ENCODE peak calls at places on chromosomes 2 and 18, in five cellular contexts. One of them, this sample, is unnamed.

GRCh38 chr2:160715428-160715827 is 221.8 kb upstream of the RBMS1 start:
- DNase-seq in IMR-90: no peak
- DNase-seq in PC-3: no peak
- DNase-seq in HCT116: no peak
- DNase-seq in DND-41: no peak
- DNase-seq in this sample: peak

GRCh38 chr2:119109823-119110222 is 48.7 kb downstream of the C1QL2 start:
- DNase-seq in HCT116: no peak
- DNase-seq in IMR-90: no peak
- DNase-seq in DND-41: no peak
- DNase-seq in PC-3: no peak
- DNase-seq in this sample: no peak

GRCh38 chr2:112195167-112195766 is 57.1 kb downstream of the FBLN7 start:
- DNase-seq in PC-3: no peak
- DNase-seq in IMR-90: no peak
- DNase-seq in HCT116: no peak
- DNase-seq in DND-41: no peak
- DNase-seq in this sample: no peak

GRCh38 chr2:195559431-195559914 is 97.6 kb upstream of the SLC39A10 start:
- DNase-seq in HCT116: no peak
- DNase-seq in DND-41: peak
- DNase-seq in PC-3: peak
- DNase-seq in IMR-90: peak
- DNase-seq in this sample: peak

GRCh38 chr2:196336715-196337617 is 165.6 kb upstream of the STK17B start:
- DNase-seq in HCT116: no peak
- DNase-seq in IMR-90: peak
- DNase-seq in PC-3: peak
- DNase-seq in DND-41: peak
- DNase-seq in this sample: peak

GRCh38 chr2:233807215-233807865 is 29.2 kb downstream of the MROH2A start:
- DNase-seq in HCT116: no peak
- DNase-seq in DND-41: no peak
- DNase-seq in IMR-90: no peak
- DNase-seq in PC-3: peak
- DNase-seq in this sample: no peak

GRCh38 chr2:1407950-1408695 is 5.1 kb upstream of the TPO start:
- DNase-seq in PC-3: no peak
- DNase-seq in IMR-90: no peak
- DNase-seq in DND-41: no peak
- DNase-seq in HCT116: no peak
- DNase-seq in this sample: no peak

GRCh38 chr2:40128796-40129195 is 323.1 kb downstream of the SLC8A1 start:
- DNase-seq in HCT116: no peak
- DNase-seq in IMR-90: peak
- DNase-seq in DND-41: no peak
- DNase-seq in PC-3: no peak
- DNase-seq in this sample: no peak

GRCh38 chr2:181985632-181986205 is at the start of gene PPP1R1C:
- DNase-seq in IMR-90: no peak
- DNase-seq in HCT116: no peak
- DNase-seq in DND-41: no peak
- DNase-seq in PC-3: no peak
- DNase-seq in this sample: no peak

GRCh38 chr2:222736301-222736700 is 64.8 kb downstream of the MOGAT1 start:
- DNase-seq in PC-3: peak
- DNase-seq in HCT116: no peak
- DNase-seq in DND-41: no peak
- DNase-seq in IMR-90: peak
- DNase-seq in this sample: no peak

GRCh38 chr18:36828157-36828629 is 609 bp downstream of the TPGS2 start:
- DNase-seq in IMR-90: peak
- DNase-seq in DND-41: peak
- DNase-seq in HCT116: peak
- DNase-seq in PC-3: peak
- DNase-seq in this sample: peak

GRCh38 chr2:235394278-235394828 is 99.5 kb upstream of the AGAP1 start:
- DNase-seq in IMR-90: peak
- DNase-seq in DND-41: no peak
- DNase-seq in HCT116: peak
- DNase-seq in PC-3: peak
- DNase-seq in this sample: peak

GRCh38 chr2:220246356-220246755 is 618.9 kb downstream of the SLC4A3 start:
- DNase-seq in DND-41: no peak
- DNase-seq in IMR-90: peak
- DNase-seq in HCT116: no peak
- DNase-seq in PC-3: no peak
- DNase-seq in this sample: no peak

GRCh38 chr18:79791141-79791972 is 6.4 kb upstream of the KCNG2 start:
- DNase-seq in DND-41: no peak
- DNase-seq in PC-3: peak
- DNase-seq in HCT116: no peak
- DNase-seq in IMR-90: peak
- DNase-seq in this sample: peak

GRCh38 chr2:120395686-120396518 is 50.0 kb downstream of the INHBB start:
- DNase-seq in IMR-90: no peak
- DNase-seq in DND-41: no peak
- DNase-seq in HCT116: no peak
- DNase-seq in PC-3: peak
- DNase-seq in this sample: no peak

GRCh38 chr2:118014492-118014824 is 588 bp upstream of the CCDC93 start:
- DNase-seq in HCT116: no peak
- DNase-seq in PC-3: no peak
- DNase-seq in IMR-90: no peak
- DNase-seq in DND-41: no peak
- DNase-seq in this sample: no peak

GRCh38 chr18:8121942-8122480 is 487.2 kb upstream of the RAB12 start:
- DNase-seq in DND-41: no peak
- DNase-seq in PC-3: peak
- DNase-seq in HCT116: peak
- DNase-seq in IMR-90: peak
- DNase-seq in this sample: no peak

GRCh38 chr2:119248311-119248710 is 24.7 kb downstream of the STEAP3 start:
- DNase-seq in HCT116: no peak
- DNase-seq in DND-41: no peak
- DNase-seq in PC-3: no peak
- DNase-seq in IMR-90: peak
- DNase-seq in this sample: peak

GRCh38 chr2:224545884-224546644 is 39.1 kb downstream of the CUL3 start:
- DNase-seq in IMR-90: peak
- DNase-seq in PC-3: peak
- DNase-seq in DND-41: no peak
- DNase-seq in HCT116: no peak
- DNase-seq in this sample: peak

GRCh38 chr2:85112906-85113625 is 20.1 kb upstream of the TCF7L1 start:
- DNase-seq in IMR-90: peak
- DNase-seq in DND-41: no peak
- DNase-seq in PC-3: peak
- DNase-seq in HCT116: no peak
- DNase-seq in this sample: no peak
- H3K4me3 ChIP-seq in IMR-90: no peak
- H3K4me3 ChIP-seq in DND-41: no peak
- H3K4me3 ChIP-seq in PC-3: no peak
- H3K4me3 ChIP-seq in HCT116: no peak
- H3K4me3 ChIP-seq in this sample: no peak

DNA sequence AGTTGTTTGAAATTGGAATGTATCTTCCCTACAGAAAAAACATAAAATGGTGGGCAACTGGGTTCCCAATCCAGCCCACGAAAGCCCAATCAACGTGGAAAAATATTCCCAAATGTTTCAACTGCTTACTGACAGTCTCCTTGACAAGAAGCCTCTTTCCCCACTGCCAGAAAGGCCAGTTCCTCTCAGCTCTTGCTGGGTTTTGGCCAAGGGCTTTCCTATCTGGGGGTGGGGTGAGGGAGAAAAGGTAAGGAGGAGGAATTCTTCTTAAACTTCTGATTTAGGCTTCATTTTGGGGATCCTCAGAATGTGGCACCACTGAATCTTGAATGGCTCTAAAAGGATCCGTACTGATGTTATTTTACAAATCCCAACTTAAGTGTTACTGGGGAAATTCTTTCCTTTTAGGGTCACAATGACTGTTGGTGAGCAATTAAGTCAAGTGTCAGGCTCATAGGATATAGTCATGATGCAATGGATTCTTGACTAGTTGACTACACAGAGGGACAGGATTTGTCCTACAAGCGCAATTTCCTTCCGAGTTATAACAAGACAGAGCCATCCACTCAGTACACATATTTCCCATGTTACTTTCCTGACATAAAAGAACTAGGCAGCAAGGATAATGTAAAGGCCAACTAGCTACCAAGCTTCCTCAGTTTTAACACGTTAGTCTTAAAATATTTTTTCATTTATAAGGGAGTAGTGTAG is 73.6 kb downstream of the SPRED2 start:
- DNase-seq in HCT116: no peak
- DNase-seq in DND-41: no peak
- DNase-seq in IMR-90: peak
- DNase-seq in PC-3: no peak
- DNase-seq in this sample: no peak
- H3K9ac ChIP-seq in HCT116: no peak
- H3K9ac ChIP-seq in DND-41: no peak
- H3K9ac ChIP-seq in IMR-90: no peak
- H3K9ac ChIP-seq in PC-3: no peak
- H3K9ac ChIP-seq in this sample: no peak

DNA sequence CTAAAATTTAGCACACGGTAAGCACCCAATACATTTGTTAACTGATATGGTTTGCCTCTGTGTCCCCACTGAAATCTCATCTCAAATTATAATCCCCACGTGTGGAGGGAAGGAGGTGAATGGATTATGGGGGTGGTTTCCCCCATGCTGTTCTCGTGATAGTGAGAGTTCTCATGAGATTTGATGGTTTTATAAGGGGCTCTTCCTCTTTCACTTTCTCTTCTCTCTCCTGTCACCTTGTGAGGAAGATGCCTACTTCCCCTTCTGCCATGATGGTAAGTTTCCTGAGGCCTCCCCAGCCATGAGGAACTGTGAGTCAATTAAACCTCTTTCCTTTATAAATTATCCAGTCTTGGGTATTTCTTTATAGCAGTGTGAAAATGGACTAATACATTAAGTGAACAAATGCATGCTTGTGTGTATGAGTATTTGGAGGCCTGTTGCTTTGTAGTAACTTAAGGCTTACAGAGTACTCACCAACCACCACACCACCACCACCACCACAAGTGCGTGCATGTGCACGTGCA is 159.8 kb downstream of the MTX2 start:
- DNase-seq in PC-3: no peak
- DNase-seq in DND-41: no peak
- DNase-seq in IMR-90: no peak
- DNase-seq in HCT116: no peak
- DNase-seq in this sample: no peak
- H2AFZ ChIP-seq in PC-3: no peak
- H2AFZ ChIP-seq in DND-41: peak
- H2AFZ ChIP-seq in IMR-90: peak
- H2AFZ ChIP-seq in HCT116: no peak
- H2AFZ ChIP-seq in this sample: no peak

GRCh38 chr2:8867363-8867762 is 29.9 kb upstream of the KIDINS220 start:
- DNase-seq in DND-41: no peak
- DNase-seq in HCT116: no peak
- DNase-seq in PC-3: no peak
- DNase-seq in IMR-90: no peak
- DNase-seq in this sample: no peak
- H3K4me3 ChIP-seq in DND-41: no peak
- H3K4me3 ChIP-seq in HCT116: no peak
- H3K4me3 ChIP-seq in PC-3: no peak
- H3K4me3 ChIP-seq in IMR-90: no peak
- H3K4me3 ChIP-seq in this sample: no peak

GRCh38 chr2:68727698-68728375 is 6.8 kb upstream of the ARHGAP25 start:
- DNase-seq in DND-41: no peak
- DNase-seq in HCT116: no peak
- DNase-seq in IMR-90: peak
- DNase-seq in PC-3: peak
- DNase-seq in this sample: no peak
- H3K9ac ChIP-seq in DND-41: peak
- H3K9ac ChIP-seq in HCT116: no peak
- H3K9ac ChIP-seq in IMR-90: no peak
- H3K9ac ChIP-seq in PC-3: no peak
- H3K9ac ChIP-seq in this sample: no peak

GRCh38 chr2:134457765-134458202 is 203.9 kb downstream of the MGAT5 start:
- DNase-seq in PC-3: no peak
- DNase-seq in IMR-90: no peak
- DNase-seq in HCT116: no peak
- DNase-seq in DND-41: no peak
- DNase-seq in this sample: no peak
- H2AFZ ChIP-seq in PC-3: no peak
- H2AFZ ChIP-seq in IMR-90: no peak
- H2AFZ ChIP-seq in HCT116: no peak
- H2AFZ ChIP-seq in DND-41: no peak
- H2AFZ ChIP-seq in this sample: no peak

DNA sequence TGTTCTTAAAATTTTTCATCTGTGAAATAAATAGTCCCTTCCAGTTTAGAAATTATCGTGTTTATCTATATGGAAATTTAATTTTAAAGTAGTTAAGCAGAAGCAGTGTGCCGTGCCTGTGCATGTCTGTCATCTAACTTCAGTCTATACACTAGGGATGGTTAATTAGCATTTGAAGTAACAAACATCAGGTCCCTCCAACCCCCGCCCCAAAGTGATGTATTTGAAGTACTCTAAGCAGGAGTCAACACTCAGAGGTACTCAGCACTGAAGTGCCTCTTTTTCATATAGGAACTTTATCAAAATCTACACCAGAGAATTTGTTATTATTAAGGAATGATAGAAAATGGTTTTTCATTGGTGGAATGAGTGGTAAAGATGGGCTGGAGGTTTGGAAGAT is 33.0 kb downstream of the LANCL1 start:
- DNase-seq in IMR-90: no peak
- DNase-seq in DND-41: no peak
- DNase-seq in HCT116: no peak
- DNase-seq in PC-3: no peak
- DNase-seq in this sample: no peak
- H3K4me3 ChIP-seq in IMR-90: no peak
- H3K4me3 ChIP-seq in DND-41: no peak
- H3K4me3 ChIP-seq in HCT116: no peak
- H3K4me3 ChIP-seq in PC-3: no peak
- H3K4me3 ChIP-seq in this sample: no peak